ENCODE peak calls at places on chromosomes 13 and 19, in seven cellular contexts. D is stimulated activated CD8-positive, alpha-beta memory T cell treated with anti-CD3 and anti-CD28 coated beads, Interleukin-4, amount 100 ng/mL, for 24 hours; V is Calu3; M is brain microvascular endothelial cell; Y is stimulated activated CD4-positive, alpha-beta T cell treated with anti-CD3 and anti-CD28 coated beads, TNF-alpha, amount 100 ng/mL, for 24 hours; X is NCI-H510A treated with DMSO at 0.1 percent for 48 hours; C is RPMI8226. Q is an unnamed sample.

GRCh38 chr19:54096642-54097106 is 3.9 kb downstream of the OSCAR start:
- DNase-seq in X (no peak), M (no peak), D (no peak), V (peak), Y (no peak), C (peak), Q (no peak)

GRCh38 chr19:57192064-57192395 is 730 bp downstream of the ZNF264 start:
- DNase-seq in M (peak), X (no peak), V (no peak), Y (no peak), D (no peak), C (no peak), Q (no peak)

GRCh38 chr13:42733046-42733445 is 48.3 kb upstream of the FAM216B start:
- DNase-seq in V (no peak), Y (no peak), X (no peak), C (no peak), M (no peak), D (no peak), Q (no peak)

GRCh38 chr13:52599853-52600603 is 42.2 kb upstream of the HNRNPA1L2 start:
- DNase-seq in V (no peak), D (no peak), M (no peak), X (no peak), C (no peak), Y (no peak), Q (peak)

GRCh38 chr13:110478405-110479214 is 82.9 kb downstream of the RAB20 start:
- DNase-seq in V (no peak), M (no peak), C (no peak), Y (no peak), X (no peak), D (no peak), Q (no peak)

GRCh38 chr13:53064721-53065120 is 36.1 kb downstream of the OLFM4 start:
- DNase-seq in X (no peak), V (no peak), C (no peak), Y (no peak), M (no peak), D (no peak), Q (peak)

GRCh38 chr13:23510544-23510916 is 59.7 kb upstream of the TNFRSF19 start:
- DNase-seq in M (no peak), X (no peak), Y (no peak), V (no peak), C (no peak), D (no peak), Q (no peak)

GRCh38 chr19:54388001-54388802 is 23.5 kb upstream of the LAIR1 start:
- DNase-seq in Y (no peak), D (no peak), X (no peak), V (peak), C (peak), M (no peak), Q (no peak)

Q was measured in COR-L47.